ENCODE peak calls at places on chromosome 4, in six cellular contexts. One of them, this sample, is unnamed.

GRCh38 chr4:10421344-10422055 is 35.7 kb downstream of the ZNF518B start:
- DNase-seq in nucleus accumbens: no peak
- DNase-seq in aorta: no peak
- DNase-seq in NT2/D1: no peak
- DNase-seq in lower lobe of right lung: no peak
- DNase-seq in WTC11: no peak
- DNase-seq in this sample: no peak

GRCh38 chr4:19224820-19225219 is 1026.9 kb upstream of the SLIT2 start:
- DNase-seq in nucleus accumbens: no peak
- DNase-seq in aorta: no peak
- DNase-seq in NT2/D1: peak
- DNase-seq in lower lobe of right lung: no peak
- DNase-seq in WTC11: no peak
- DNase-seq in this sample: no peak

GRCh38 chr4:142683997-142684396 is 162.1 kb downstream of the INPP4B start:
- DNase-seq in nucleus accumbens: no peak
- DNase-seq in aorta: no peak
- DNase-seq in NT2/D1: no peak
- DNase-seq in lower lobe of right lung: no peak
- DNase-seq in WTC11: no peak
- DNase-seq in this sample: no peak

GRCh38 chr4:136743238-136743637 is 789.1 kb downstream of the PCDH18 start:
- DNase-seq in nucleus accumbens: no peak
- DNase-seq in aorta: no peak
- DNase-seq in NT2/D1: no peak
- DNase-seq in lower lobe of right lung: no peak
- DNase-seq in WTC11: no peak
- DNase-seq in this sample: no peak

GRCh38 chr4:144948009-144948408 is 150.0 kb downstream of the ANAPC10 start:
- DNase-seq in nucleus accumbens: no peak
- DNase-seq in aorta: no peak
- DNase-seq in NT2/D1: no peak
- DNase-seq in lower lobe of right lung: no peak
- DNase-seq in WTC11: no peak
- DNase-seq in this sample: no peak

GRCh38 chr4:3480528-3481112 is 17.5 kb downstream of the DOK7 start:
- DNase-seq in nucleus accumbens: peak
- DNase-seq in aorta: peak
- DNase-seq in NT2/D1: peak
- DNase-seq in lower lobe of right lung: peak
- DNase-seq in WTC11: peak
- DNase-seq in this sample: peak

GRCh38 chr4:139077567-139078355 is 62.2 kb downstream of the NOCT start:
- DNase-seq in nucleus accumbens: no peak
- DNase-seq in aorta: no peak
- DNase-seq in NT2/D1: no peak
- DNase-seq in lower lobe of right lung: no peak
- DNase-seq in WTC11: no peak
- DNase-seq in this sample: no peak

GRCh38 chr4:3217266-3217665 is 31.7 kb upstream of the MSANTD1 start:
- DNase-seq in nucleus accumbens: no peak
- DNase-seq in aorta: peak
- DNase-seq in NT2/D1: no peak
- DNase-seq in lower lobe of right lung: peak
- DNase-seq in WTC11: no peak
- DNase-seq in this sample: no peak

GRCh38 chr4:167867191-167867590 is 225.1 kb upstream of the ANXA10 start:
- DNase-seq in nucleus accumbens: no peak
- DNase-seq in aorta: no peak
- DNase-seq in NT2/D1: no peak
- DNase-seq in lower lobe of right lung: no peak
- DNase-seq in WTC11: no peak
- DNase-seq in this sample: no peak

GRCh38 chr4:108035691-108036090 is 46.0 kb downstream of the HADH start:
- DNase-seq in nucleus accumbens: no peak
- DNase-seq in aorta: no peak
- DNase-seq in NT2/D1: no peak
- DNase-seq in lower lobe of right lung: no peak
- DNase-seq in WTC11: no peak
- DNase-seq in this sample: no peak

GRCh38 chr4:121562833-121563232 is 133.9 kb downstream of the ANXA5 start:
- DNase-seq in nucleus accumbens: no peak
- DNase-seq in aorta: no peak
- DNase-seq in NT2/D1: no peak
- DNase-seq in lower lobe of right lung: no peak
- DNase-seq in WTC11: no peak
- DNase-seq in this sample: no peak

GRCh38 chr4:1412376-1413220 is 6.4 kb upstream of the NKX1-1 start:
- DNase-seq in nucleus accumbens: no peak
- DNase-seq in aorta: no peak
- DNase-seq in NT2/D1: no peak
- DNase-seq in lower lobe of right lung: peak
- DNase-seq in WTC11: no peak
- DNase-seq in this sample: no peak

GRCh38 chr4:16887887-16888286 is 10.6 kb downstream of the LDB2 start:
- DNase-seq in nucleus accumbens: no peak
- DNase-seq in aorta: no peak
- DNase-seq in NT2/D1: no peak
- DNase-seq in lower lobe of right lung: no peak
- DNase-seq in WTC11: no peak
- DNase-seq in this sample: no peak

GRCh38 chr4:91113130-91113706 is 986.0 kb downstream of the CCSER1 start:
- DNase-seq in nucleus accumbens: no peak
- DNase-seq in aorta: no peak
- DNase-seq in NT2/D1: peak
- DNase-seq in lower lobe of right lung: no peak
- DNase-seq in WTC11: no peak
- DNase-seq in this sample: no peak

GRCh38 chr4:56871357-56871993 is 36.2 kb upstream of the REST start:
- DNase-seq in nucleus accumbens: peak
- DNase-seq in aorta: no peak
- DNase-seq in NT2/D1: peak
- DNase-seq in lower lobe of right lung: no peak
- DNase-seq in WTC11: peak
- DNase-seq in this sample: no peak

GRCh38 chr4:54877006-54877405 is 219.2 kb downstream of the KIT start:
- DNase-seq in nucleus accumbens: no peak
- DNase-seq in aorta: no peak
- DNase-seq in NT2/D1: no peak
- DNase-seq in lower lobe of right lung: no peak
- DNase-seq in WTC11: no peak
- DNase-seq in this sample: no peak

GRCh38 chr4:121252224-121252806 is 88.2 kb upstream of the TNIP3 start:
- DNase-seq in nucleus accumbens: peak
- DNase-seq in aorta: peak
- DNase-seq in NT2/D1: peak
- DNase-seq in lower lobe of right lung: peak
- DNase-seq in WTC11: peak
- DNase-seq in this sample: peak

GRCh38 chr4:73735231-73735630 is 5.1 kb upstream of the CXCL8 start:
- DNase-seq in nucleus accumbens: no peak
- DNase-seq in aorta: no peak
- DNase-seq in NT2/D1: no peak
- DNase-seq in lower lobe of right lung: no peak
- DNase-seq in WTC11: no peak
- DNase-seq in this sample: no peak

GRCh38 chr4:137393043-137393442 is 139.3 kb downstream of the PCDH18 start:
- DNase-seq in nucleus accumbens: no peak
- DNase-seq in aorta: peak
- DNase-seq in NT2/D1: peak
- DNase-seq in lower lobe of right lung: no peak
- DNase-seq in WTC11: no peak
- DNase-seq in this sample: no peak

GRCh38 chr4:168555437-168555836 is 58.6 kb downstream of the PALLD start:
- DNase-seq in nucleus accumbens: no peak
- DNase-seq in aorta: no peak
- DNase-seq in NT2/D1: no peak
- DNase-seq in lower lobe of right lung: no peak
- DNase-seq in WTC11: no peak
- DNase-seq in this sample: no peak

GRCh38 chr4:84099591-84099990 is 399.5 kb downstream of the NKX6-1 start:
- DNase-seq in nucleus accumbens: no peak
- DNase-seq in aorta: no peak
- DNase-seq in NT2/D1: no peak
- DNase-seq in lower lobe of right lung: no peak
- DNase-seq in WTC11: no peak
- DNase-seq in this sample: no peak

GRCh38 chr4:35250771-35251170 is 993.5 kb downstream of the ARAP2 start:
- DNase-seq in nucleus accumbens: no peak
- DNase-seq in aorta: no peak
- DNase-seq in NT2/D1: no peak
- DNase-seq in lower lobe of right lung: no peak
- DNase-seq in WTC11: no peak
- DNase-seq in this sample: no peak

GRCh38 chr4:154998284-154998683 is 210.2 kb upstream of the NPY2R start:
- DNase-seq in nucleus accumbens: no peak
- DNase-seq in aorta: no peak
- DNase-seq in NT2/D1: no peak
- DNase-seq in lower lobe of right lung: no peak
- DNase-seq in WTC11: no peak
- DNase-seq in this sample: no peak

GRCh38 chr4:70895846-70896435 is 6.2 kb upstream of the MOB1B start:
- DNase-seq in nucleus accumbens: no peak
- DNase-seq in aorta: no peak
- DNase-seq in NT2/D1: no peak
- DNase-seq in lower lobe of right lung: no peak
- DNase-seq in WTC11: no peak
- DNase-seq in this sample: no peak

GRCh38 chr4:158621729-158622128 is 50.0 kb downstream of the C4orf46 start:
- DNase-seq in nucleus accumbens: no peak
- DNase-seq in aorta: no peak
- DNase-seq in NT2/D1: no peak
- DNase-seq in lower lobe of right lung: no peak
- DNase-seq in WTC11: no peak
- DNase-seq in this sample: no peak

GRCh38 chr4:74926007-74926406 is 6.9 kb upstream of the PARM1 start:
- DNase-seq in nucleus accumbens: no peak
- DNase-seq in aorta: no peak
- DNase-seq in NT2/D1: no peak
- DNase-seq in lower lobe of right lung: no peak
- DNase-seq in WTC11: no peak
- DNase-seq in this sample: no peak

GRCh38 chr4:100936676-100937390 is 410.5 kb downstream of the PPP3CA start:
- DNase-seq in nucleus accumbens: no peak
- DNase-seq in aorta: no peak
- DNase-seq in NT2/D1: no peak
- DNase-seq in lower lobe of right lung: no peak
- DNase-seq in WTC11: no peak
- DNase-seq in this sample: no peak

GRCh38 chr4:37745946-37746345 is 59.8 kb upstream of the RELL1 start:
- DNase-seq in nucleus accumbens: no peak
- DNase-seq in aorta: no peak
- DNase-seq in NT2/D1: no peak
- DNase-seq in lower lobe of right lung: no peak
- DNase-seq in WTC11: no peak
- DNase-seq in this sample: no peak

GRCh38 chr4:55248756-55249155 is 97.3 kb upstream of the SRD5A3 start:
- DNase-seq in nucleus accumbens: no peak
- DNase-seq in aorta: no peak
- DNase-seq in NT2/D1: no peak
- DNase-seq in lower lobe of right lung: no peak
- DNase-seq in WTC11: no peak
- DNase-seq in this sample: no peak

This sample was measured in occipital lobe.